ENCODE peak calls at places on chromosomes 12 and 14, in five cellular contexts. T is A549, H is K562, V is endothelial cell of umbilical vein, E is GM12878. L is an unnamed sample.

GRCh38 chr14:103125098-103126070 is 2.1 kb downstream of the TNFAIP2 start:
- DNase-seq in T (no peak), H (no peak), V (no peak), E (no peak), L (no peak)

GRCh38 chr14:69424139-69424923 is 25.8 kb downstream of the SLC39A9 start:
- DNase-seq in V (no peak), E (no peak), H (no peak), T (no peak), L (no peak)

GRCh38 chr12:54561164-54561563 is 11.8 kb downstream of the PDE1B start:
- DNase-seq in T (no peak), E (no peak), V (no peak), H (no peak), L (peak; percentile 78)

GRCh38 chr12:116102019-116102418 is 175.5 kb downstream of the MED13L start:
- DNase-seq in H (no peak), E (no peak), V (no peak), T (no peak), L (no peak)

GRCh38 chr12:74953697-74954096 is 255.9 kb downstream of the KCNC2 start:
- DNase-seq in V (no peak), E (no peak), H (no peak), T (no peak), L (no peak)

GRCh38 chr12:70698345-70698744 is 61.1 kb upstream of the PTPRB start:
- DNase-seq in E (no peak), T (no peak), V (peak; percentile 34), H (no peak), L (no peak)

GRCh38 chr12:57133013-57133569 is 4.8 kb downstream of the LRP1 start:
- DNase-seq in E (no peak), T (no peak), H (no peak), V (no peak), L (no peak)

GRCh38 chr12:108854453-108855283 is 2.7 kb downstream of the SSH1 start:
- DNase-seq in V (peak; percentile 98), T (peak; percentile 96), E (peak; percentile 83), H (no peak), L (no peak)

GRCh38 chr14:53954551-53955233 is 1.9 kb downstream of the BMP4 start:
- DNase-seq in E (no peak), V (peak; percentile 58), H (no peak), T (peak; percentile 21), L (no peak)

GRCh38 chr14:93832665-93833064 is 44.4 kb upstream of the PRIMA1 start:
- DNase-seq in V (no peak), H (no peak), E (no peak), T (no peak), L (no peak)

GRCh38 chr12:56785141-56785865 is 22.2 kb downstream of the HSD17B6 start:
- DNase-seq in T (no peak), H (no peak), E (no peak), V (no peak), L (no peak)

GRCh38 chr14:87149583-87150354 is 843.2 kb downstream of the GALC start:
- DNase-seq in H (no peak), T (no peak), E (no peak), V (no peak), L (no peak)

GRCh38 chr12:102294568-102294967 is 96.9 kb upstream of the PMCH start:
- DNase-seq in V (no peak), E (no peak), T (no peak), H (no peak), L (no peak)

GRCh38 chr12:132238487-132239248 is 90.7 kb downstream of the GALNT9 start:
- DNase-seq in T (peak; percentile 47), V (no peak), H (no peak), E (no peak), L (no peak)

GRCh38 chr14:61525293-61526011 is 169.9 kb upstream of the HIF1A start:
- DNase-seq in T (peak; percentile 88), H (no peak), E (peak; percentile 85), V (peak; percentile 88), L (peak; percentile 73)

GRCh38 chr12:56146492-56147460 is 5.6 kb upstream of the MYL6B start:
- DNase-seq in V (peak; percentile 82), H (no peak), E (no peak), T (no peak), L (peak; percentile 39)

GRCh38 chr12:64621257-64621942 is 11.1 kb downstream of the RASSF3 start:
- DNase-seq in V (peak; percentile 25), E (peak; percentile 91), T (no peak), H (no peak), L (peak; percentile 68)

GRCh38 chr12:113049976-113050742 is 6.4 kb upstream of the DTX1 start:
- DNase-seq in H (no peak), T (peak; percentile 73), V (no peak), E (no peak), L (peak; percentile 75)

GRCh38 chr14:89276424-89276975 is 140.5 kb downstream of the FOXN3 start:
- DNase-seq in H (no peak), V (no peak), T (no peak), E (peak; percentile 94), L (peak; percentile 68)

GRCh38 chr12:6963016-6963731 is 7.3 kb downstream of the PHB2 start:
- DNase-seq in H (no peak), E (no peak), V (no peak), T (no peak), L (no peak)

GRCh38 chr14:79605863-79606262 is 605.4 kb downstream of the DIO2 start:
- DNase-seq in V (no peak), E (no peak), T (no peak), H (no peak), L (no peak)

GRCh38 chr14:23322568-23323517 is 1.6 kb downstream of the PABPN1 start:
- DNase-seq in V (no peak), H (no peak), T (no peak), E (no peak), L (no peak)
- TF ChIP-seq MYC in V (no peak), H (no peak), T (no peak), E (no peak), L (no peak)

GRCh38 chr14:70585221-70585620 is 15.2 kb downstream of the MED6 start:
- DNase-seq in H (no peak), T (peak; percentile 21), E (no peak), V (no peak), L (peak; percentile 17)
- TF ChIP-seq MYC in H (no peak), T (no peak), E (no peak), V (no peak), L (no peak)

GRCh38 chr14:101177301-101178055 is 274.0 kb upstream of the RTL1 start:
- DNase-seq in T (no peak), H (no peak), E (no peak), V (no peak), L (no peak)

GRCh38 chr14:101175731-101176534 is 272.4 kb upstream of the RTL1 start:
- DNase-seq in V (no peak), T (no peak), E (no peak), H (no peak), L (no peak)

GRCh38 chr14:101176535-101177205 is 273.1 kb upstream of the RTL1 start:
- DNase-seq in V (no peak), T (no peak), H (no peak), E (no peak), L (no peak)

GRCh38 chr14:101179691-101180211 is 276.2 kb upstream of the RTL1 start:
- DNase-seq in T (no peak), V (no peak), E (no peak), H (no peak), L (no peak)

DNA sequence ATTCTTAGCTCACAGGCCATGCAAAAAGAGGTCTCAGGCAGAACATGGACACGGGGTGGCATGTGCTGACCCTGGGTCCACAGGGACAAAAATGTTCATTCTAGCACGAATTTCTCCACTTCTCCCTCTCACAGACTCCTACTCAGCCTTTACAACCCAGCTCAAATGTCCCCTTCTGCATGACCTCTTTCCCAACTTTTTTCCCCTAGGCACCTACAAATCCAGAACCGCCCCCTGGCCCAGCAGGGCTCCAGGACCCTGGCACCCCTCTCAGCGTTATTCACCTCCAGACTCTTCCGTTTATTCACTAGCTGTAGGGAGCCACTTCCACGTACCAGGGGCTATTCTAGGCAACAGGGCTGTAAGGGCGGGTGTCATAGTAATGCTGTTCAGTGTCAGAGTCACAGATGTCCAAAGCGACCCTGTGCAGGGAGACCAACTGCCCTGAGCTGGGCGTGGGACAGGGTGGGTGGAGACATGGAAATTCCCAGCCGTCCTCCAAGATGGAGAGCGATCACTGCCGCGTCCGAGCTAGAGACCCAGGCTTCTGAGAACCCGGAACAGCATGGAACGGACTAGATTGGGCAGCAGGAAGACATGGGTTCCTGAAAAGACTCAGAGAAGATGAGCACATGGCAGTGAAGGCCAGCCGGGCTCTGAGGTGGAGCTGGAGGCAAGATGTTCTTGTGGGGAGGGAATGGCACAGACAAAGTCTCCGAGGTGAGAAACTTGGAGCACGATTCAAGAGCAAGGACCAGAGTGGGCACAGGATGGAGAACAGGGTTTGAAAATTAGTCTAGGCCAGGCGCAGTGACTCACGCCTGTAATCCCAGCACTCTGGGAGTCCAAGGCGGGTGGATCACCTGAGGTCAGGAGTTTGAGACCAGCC is 274.9 kb upstream of the RTL1 start:
- DNase-seq in E (no peak), V (no peak), H (no peak), T (no peak), L (no peak)
- TF ChIP-seq MYC in E (no peak), V (no peak), H (no peak), T (no peak), L (no peak)

GRCh38 chr14:90514015-90514398 is 117.2 kb downstream of the CALM1 start:
- DNase-seq in V (no peak), H (no peak), E (no peak), T (no peak), L (no peak)
- TF ChIP-seq MYC in V (no peak), H (no peak), E (no peak), T (no peak), L (no peak)

GRCh38 chr12:3578557-3578956 is 87.6 kb downstream of the PRMT8 start:
- DNase-seq in E (no peak), T (no peak), V (no peak), H (no peak), L (no peak)
- TF ChIP-seq MYC in E (no peak), T (no peak), V (no peak), H (no peak), L (no peak)

GRCh38 chr14:58737511-58737910 is 99.7 kb downstream of the DACT1 start:
- DNase-seq in T (no peak), V (no peak), H (no peak), E (no peak), L (no peak)

GRCh38 chr14:58739674-58740073 is 101.9 kb downstream of the DACT1 start:
- DNase-seq in H (no peak), E (peak; percentile 30), V (no peak), T (no peak), L (no peak)

GRCh38 chr14:58740584-58740983 is 102.8 kb downstream of the DACT1 start:
- DNase-seq in E (no peak), H (no peak), T (no peak), V (no peak), L (no peak)

GRCh38 chr14:58738189-58738836 is 100.6 kb downstream of the DACT1 start:
- DNase-seq in E (no peak), H (no peak), T (peak; percentile 50), V (no peak), L (no peak)

GRCh38 chr14:58738876-58739275 is 101.1 kb downstream of the DACT1 start:
- DNase-seq in E (no peak), T (no peak), H (no peak), V (no peak), L (no peak)
- TF ChIP-seq MYC in E (no peak), T (no peak), H (no peak), V (no peak), L (no peak)

DNA sequence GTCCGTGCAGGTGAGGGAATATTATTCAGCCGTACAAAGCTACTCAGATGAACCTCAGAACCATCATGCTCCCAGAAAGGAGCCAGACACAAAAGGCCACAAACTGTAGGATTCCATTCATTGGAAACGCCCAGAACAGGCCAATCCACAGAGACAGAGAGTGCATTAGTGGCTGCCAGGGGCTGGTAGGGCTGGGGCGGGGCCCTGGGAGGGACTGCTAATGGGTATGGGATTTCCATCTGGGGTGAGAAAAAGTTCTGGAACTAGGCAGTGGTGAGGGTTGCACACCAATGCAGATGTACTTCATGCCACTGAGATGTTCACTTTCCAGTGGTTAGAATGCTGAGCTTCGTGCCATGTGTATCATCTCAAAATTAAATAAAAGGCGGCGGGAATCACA is 101.1 kb downstream of the RFLNA start:
- DNase-seq in V (no peak), E (no peak), H (no peak), T (peak; percentile 44), L (no peak)
- TF ChIP-seq MYC in V (no peak), E (no peak), H (no peak), T (no peak), L (no peak)

L was measured in NB4.